ENCODE peak calls at places on chromosome 20, in six cellular contexts. Z is Peyer's patch, C is kidney epithelial cell, T is mesothelial cell of epicardium, S is GM12865, K is fibroblast of pulmonary artery. V is an unnamed sample.

GRCh38 chr20:1804554-1804956 is 90.7 kb upstream of the SIRPA start:
- DNase-seq in Z (peak; percentile 15), C (no peak), T (no peak), S (no peak), K (no peak), V (no peak)

GRCh38 chr20:2984028-2984501 is 59.4 kb upstream of the GNRH2 start:
- DNase-seq in Z (no peak), C (no peak), T (no peak), S (peak; percentile 47), K (no peak), V (no peak)

GRCh38 chr20:44633187-44633851 is 18.2 kb downstream of the ADA start:
- DNase-seq in Z (no peak), C (no peak), T (no peak), S (no peak), K (no peak), V (no peak)

GRCh38 chr20:52923123-52923543 is 49.0 kb upstream of the TSHZ2 start:
- DNase-seq in Z (no peak), C (peak; percentile 99), T (no peak), S (peak; percentile 9), K (peak; percentile 86), V (no peak)

GRCh38 chr20:58985656-58986055 is 4.6 kb downstream of the NELFCD start:
- DNase-seq in Z (peak; percentile 12), C (no peak), T (no peak), S (no peak), K (peak; percentile 33), V (no peak)

GRCh38 chr20:44069203-44069931 is 117.6 kb downstream of the JPH2 start:
- DNase-seq in Z (peak; percentile 69), C (no peak), T (no peak), S (peak; percentile 82), K (no peak), V (peak; percentile 73)

GRCh38 chr20:49345538-49345937 is 67.7 kb upstream of the ZNFX1 start:
- DNase-seq in Z (no peak), C (no peak), T (no peak), S (no peak), K (peak; percentile 65), V (no peak)

GRCh38 chr20:37651932-37652331 is 41.9 kb upstream of the CTNNBL1 start:
- DNase-seq in Z (no peak), C (no peak), T (no peak), S (peak; percentile 55), K (peak; percentile 33), V (no peak)

GRCh38 chr20:44805991-44806729 is 4.2 kb downstream of the RIMS4 start:
- DNase-seq in Z (no peak), C (no peak), T (no peak), S (peak; percentile 3), K (peak; percentile 43), V (peak; percentile 32)

GRCh38 chr20:11585752-11586352 is 331.8 kb upstream of the BTBD3 start:
- DNase-seq in Z (no peak), C (no peak), T (no peak), S (no peak), K (peak; percentile 31), V (no peak)

GRCh38 chr20:10909803-10910202 is 236.0 kb upstream of the JAG1 start:
- DNase-seq in Z (no peak), C (no peak), T (no peak), S (no peak), K (no peak), V (no peak)

GRCh38 chr20:18504479-18505060 is 3.2 kb upstream of the SEC23B start:
- DNase-seq in Z (no peak), C (no peak), T (no peak), S (no peak), K (peak; percentile 68), V (no peak)

GRCh38 chr20:23245553-23246128 is 105.0 kb upstream of the NXT1 start:
- DNase-seq in Z (no peak), C (no peak), T (peak; percentile 45), S (peak; percentile 78), K (peak; percentile 69), V (peak; percentile 87)

GRCh38 chr20:60453847-60454246 is 495.6 kb downstream of the CDH26 start:
- DNase-seq in Z (no peak), C (no peak), T (no peak), S (no peak), K (no peak), V (no peak)
- TF ChIP-seq CTCF in Z (no peak), C (no peak), T (no peak), S (no peak), K (no peak), V (no peak)

GRCh38 chr20:62704341-62704948 is 4.2 kb upstream of the NTSR1 start:
- DNase-seq in Z (no peak), C (peak; percentile 56), T (peak; percentile 88), S (no peak), K (peak; percentile 92), V (no peak)
- TF ChIP-seq CTCF in Z (no peak), C (no peak), T (no peak), S (no peak), K (peak; percentile 13), V (no peak)

DNA sequence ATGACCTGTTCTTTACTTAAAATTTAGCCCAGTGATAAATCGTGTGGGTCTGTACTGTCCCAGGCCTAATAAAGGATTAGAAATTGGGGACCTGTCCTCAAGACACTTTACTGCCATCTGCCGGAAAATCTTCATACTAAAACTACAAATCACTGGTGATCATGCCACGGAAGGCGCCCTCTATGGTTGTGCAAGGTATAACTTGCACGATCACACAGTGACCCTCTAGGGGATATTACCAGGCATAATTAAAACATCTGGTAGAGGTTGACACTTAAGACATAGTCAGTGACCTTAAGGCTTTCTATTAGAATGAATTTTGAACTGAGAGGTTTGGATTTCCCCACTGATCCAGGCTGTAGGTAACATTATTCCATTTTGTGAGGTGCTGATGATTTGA is 172.6 kb downstream of the BMP2 start:
- DNase-seq in Z (no peak), C (no peak), T (no peak), S (peak; percentile 6), K (peak; percentile 6), V (no peak)
- TF ChIP-seq CTCF in Z (no peak), C (peak; percentile 53), T (peak; percentile 36), S (no peak), K (no peak), V (peak; percentile 38)

GRCh38 chr20:36385503-36385902 is 79.4 kb downstream of the DLGAP4 start:
- DNase-seq in Z (no peak), C (no peak), T (no peak), S (no peak), K (no peak), V (no peak)

GRCh38 chr20:36378686-36379085 is 72.5 kb downstream of the DLGAP4 start:
- DNase-seq in Z (no peak), C (no peak), T (no peak), S (no peak), K (no peak), V (no peak)

GRCh38 chr20:36386236-36386635 is 80.1 kb downstream of the DLGAP4 start:
- DNase-seq in Z (no peak), C (no peak), T (no peak), S (no peak), K (no peak), V (no peak)

GRCh38 chr20:36384022-36384619 is 78.0 kb downstream of the DLGAP4 start:
- DNase-seq in Z (no peak), C (no peak), T (peak; percentile 69), S (peak; percentile 43), K (peak; percentile 44), V (no peak)
- TF ChIP-seq CTCF in Z (no peak), C (peak; percentile 40), T (no peak), S (no peak), K (peak; percentile 32), V (no peak)

DNA sequence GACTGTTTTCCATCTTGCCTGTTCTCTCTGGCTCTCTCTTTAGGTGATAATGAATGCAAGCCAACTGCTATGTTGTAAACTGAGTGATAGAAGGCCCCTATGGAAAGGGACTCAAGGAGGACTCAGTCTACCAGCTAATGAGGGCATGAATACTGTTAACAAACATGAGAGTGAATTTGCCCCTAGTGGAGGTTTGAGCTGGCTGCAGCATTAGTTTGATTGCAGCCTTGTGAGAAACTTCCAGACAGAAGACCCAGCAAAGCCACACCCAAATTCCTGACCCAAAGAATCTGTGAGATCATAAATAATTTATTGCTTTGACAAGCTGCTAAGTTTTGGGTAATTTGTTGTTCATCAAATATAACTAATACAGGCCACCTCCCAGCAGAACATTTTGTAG is 50.0 kb upstream of the PLCB1 start:
- DNase-seq in Z (no peak), C (no peak), T (no peak), S (no peak), K (peak; percentile 48), V (no peak)
- TF ChIP-seq CTCF in Z (no peak), C (peak; percentile 32), T (peak; percentile 44), S (peak; percentile 21), K (peak; percentile 52), V (peak; percentile 61)

GRCh38 chr20:63835031-63835858 is 4.2 kb upstream of the ZBTB46 start:
- DNase-seq in Z (peak; percentile 41), C (peak; percentile 95), T (peak; percentile 76), S (peak; percentile 69), K (peak; percentile 97), V (no peak)
- TF ChIP-seq CTCF in Z (no peak), C (no peak), T (no peak), S (no peak), K (no peak), V (no peak)

DNA sequence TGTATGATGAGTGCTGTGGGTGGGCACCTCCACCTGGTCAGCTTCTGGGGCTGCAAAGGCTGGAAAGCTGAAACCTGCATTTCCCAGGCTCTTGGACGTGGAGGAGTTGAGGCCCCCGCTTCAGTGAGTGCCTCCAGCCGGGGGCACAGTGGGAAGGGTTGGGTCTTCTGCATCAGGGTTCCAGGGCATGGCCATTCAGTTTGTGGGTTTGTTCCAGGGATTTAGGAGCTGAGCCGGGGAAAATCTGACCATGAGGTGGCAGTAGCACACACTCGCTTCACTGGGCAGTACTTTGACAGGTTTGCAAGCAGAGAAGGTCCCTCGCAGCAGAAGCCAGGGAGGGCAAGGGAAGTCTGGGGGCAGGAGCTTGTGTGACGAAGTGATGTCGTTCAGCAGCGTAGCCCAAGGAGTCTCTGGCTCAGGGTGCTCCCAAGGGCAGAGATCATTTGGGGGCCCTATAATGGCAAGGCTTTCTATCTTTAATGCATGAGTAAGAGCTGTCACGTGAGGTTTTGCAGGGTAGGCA is 69.5 kb upstream of the SULF2 start:
- DNase-seq in Z (no peak), C (no peak), T (no peak), S (peak; percentile 57), K (peak; percentile 79), V (no peak)
- TF ChIP-seq CTCF in Z (no peak), C (peak; percentile 47), T (no peak), S (peak; percentile 54), K (peak; percentile 70), V (no peak)

GRCh38 chr20:24297928-24298327 is 171.5 kb upstream of the SYNDIG1 start:
- DNase-seq in Z (no peak), C (no peak), T (no peak), S (no peak), K (no peak), V (no peak)

GRCh38 chr20:24305366-24305765 is 164.1 kb upstream of the SYNDIG1 start:
- DNase-seq in Z (no peak), C (no peak), T (no peak), S (no peak), K (no peak), V (no peak)

DNA sequence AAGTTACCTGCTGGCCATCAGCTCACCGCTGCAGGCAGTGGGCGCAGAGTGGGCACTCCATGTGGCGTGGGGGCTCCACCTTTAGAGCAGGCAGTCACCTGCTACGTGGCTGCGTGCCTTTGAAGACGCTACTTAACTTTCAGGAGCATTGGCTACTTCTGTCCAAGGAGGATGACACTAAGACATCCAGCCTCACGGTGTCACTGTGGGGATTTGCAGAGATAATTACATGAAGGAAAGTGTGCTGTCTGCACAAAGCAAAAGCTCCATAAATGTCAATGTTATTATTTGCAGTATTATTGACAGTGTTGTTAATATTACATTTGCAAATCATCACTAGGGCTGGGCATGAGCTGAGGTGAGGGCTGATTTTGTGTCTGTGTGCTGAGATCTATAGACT is 166.0 kb upstream of the SYNDIG1 start:
- DNase-seq in Z (no peak), C (no peak), T (no peak), S (no peak), K (no peak), V (no peak)
- TF ChIP-seq CTCF in Z (no peak), C (no peak), T (no peak), S (no peak), K (no peak), V (no peak)